ENCODE peak calls at places on chromosomes 4 and X, in ten cellular contexts. One of them, this sample, is unnamed.

GRCh38 chr4:2637956-2638552 is 101.6 kb downstream of the FAM193A start:
- DNase-seq in adipocyte: no peak
- DNase-seq in NCI-H2081: peak; percentile 97
- DNase-seq in EH: no peak
- DNase-seq in MCF 10A: no peak
- DNase-seq in cardiac fibroblast: no peak
- DNase-seq in ACHN: no peak
- DNase-seq in NCI-H1436: no peak
- DNase-seq in aorta: peak; percentile 36
- DNase-seq in amniotic stem cell: no peak
- DNase-seq in this sample: no peak

GRCh38 chr4:150242820-150243458 is 164.7 kb downstream of the DCLK2 start:
- DNase-seq in adipocyte: peak; percentile 77
- DNase-seq in NCI-H2081: peak; percentile 24
- DNase-seq in EH: peak; percentile 73
- DNase-seq in MCF 10A: peak; percentile 49
- DNase-seq in cardiac fibroblast: peak; percentile 64
- DNase-seq in ACHN: peak; percentile 38
- DNase-seq in NCI-H1436: peak; percentile 9
- DNase-seq in aorta: no peak
- DNase-seq in amniotic stem cell: no peak
- DNase-seq in this sample: peak; percentile 71

GRCh38 chrX:109691752-109692151 is 41.3 kb downstream of the ACSL4 start:
- DNase-seq in adipocyte: no peak
- DNase-seq in NCI-H2081: no peak
- DNase-seq in EH: no peak
- DNase-seq in MCF 10A: no peak
- DNase-seq in cardiac fibroblast: no peak
- DNase-seq in ACHN: no peak
- DNase-seq in NCI-H1436: no peak
- DNase-seq in aorta: no peak
- DNase-seq in amniotic stem cell: no peak
- DNase-seq in this sample: no peak

GRCh38 chr4:19130836-19131235 is 1109.3 kb upstream of the LCORL start:
- DNase-seq in adipocyte: no peak
- DNase-seq in NCI-H2081: no peak
- DNase-seq in EH: peak; percentile 73
- DNase-seq in MCF 10A: no peak
- DNase-seq in cardiac fibroblast: peak; percentile 13
- DNase-seq in ACHN: no peak
- DNase-seq in NCI-H1436: no peak
- DNase-seq in aorta: no peak
- DNase-seq in amniotic stem cell: no peak
- DNase-seq in this sample: no peak

GRCh38 chrX:9467751-9468150 is 2.9 kb downstream of the TBL1X start:
- DNase-seq in adipocyte: no peak
- DNase-seq in NCI-H2081: no peak
- DNase-seq in EH: no peak
- DNase-seq in MCF 10A: no peak
- DNase-seq in cardiac fibroblast: no peak
- DNase-seq in ACHN: no peak
- DNase-seq in NCI-H1436: no peak
- DNase-seq in aorta: no peak
- DNase-seq in amniotic stem cell: no peak
- DNase-seq in this sample: no peak

GRCh38 chr4:105551968-105552746 is at the start of gene ARHGEF38:
- DNase-seq in adipocyte: peak; percentile 41
- DNase-seq in NCI-H2081: peak; percentile 90
- DNase-seq in EH: peak; percentile 4
- DNase-seq in MCF 10A: peak; percentile 18
- DNase-seq in cardiac fibroblast: peak; percentile 24
- DNase-seq in ACHN: peak; percentile 86
- DNase-seq in NCI-H1436: peak; percentile 62
- DNase-seq in aorta: no peak
- DNase-seq in amniotic stem cell: no peak
- DNase-seq in this sample: peak; percentile 27

GRCh38 chr4:153177841-153178240 is 26.4 kb upstream of the TRIM2 start:
- DNase-seq in adipocyte: no peak
- DNase-seq in NCI-H2081: no peak
- DNase-seq in EH: no peak
- DNase-seq in MCF 10A: no peak
- DNase-seq in cardiac fibroblast: no peak
- DNase-seq in ACHN: no peak
- DNase-seq in NCI-H1436: no peak
- DNase-seq in aorta: no peak
- DNase-seq in amniotic stem cell: no peak
- DNase-seq in this sample: no peak

GRCh38 chr4:19748470-19748869 is 503.2 kb upstream of the SLIT2 start:
- DNase-seq in adipocyte: peak; percentile 91
- DNase-seq in NCI-H2081: no peak
- DNase-seq in EH: peak; percentile 91
- DNase-seq in MCF 10A: peak; percentile 68
- DNase-seq in cardiac fibroblast: peak; percentile 84
- DNase-seq in ACHN: no peak
- DNase-seq in NCI-H1436: no peak
- DNase-seq in aorta: no peak
- DNase-seq in amniotic stem cell: no peak
- DNase-seq in this sample: peak; percentile 54

GRCh38 chr4:39469429-39470077 is 10.7 kb downstream of the LIAS start:
- DNase-seq in adipocyte: peak; percentile 95
- DNase-seq in NCI-H2081: peak; percentile 82
- DNase-seq in EH: peak; percentile 88
- DNase-seq in MCF 10A: peak; percentile 80
- DNase-seq in cardiac fibroblast: peak; percentile 88
- DNase-seq in ACHN: peak; percentile 86
- DNase-seq in NCI-H1436: peak; percentile 36
- DNase-seq in aorta: no peak
- DNase-seq in amniotic stem cell: peak; percentile 89
- DNase-seq in this sample: peak; percentile 63

GRCh38 chr4:52555356-52555716 is 103.8 kb downstream of the USP46 start:
- DNase-seq in adipocyte: no peak
- DNase-seq in NCI-H2081: no peak
- DNase-seq in EH: no peak
- DNase-seq in MCF 10A: no peak
- DNase-seq in cardiac fibroblast: no peak
- DNase-seq in ACHN: no peak
- DNase-seq in NCI-H1436: no peak
- DNase-seq in aorta: no peak
- DNase-seq in amniotic stem cell: no peak
- DNase-seq in this sample: no peak

GRCh38 chr4:159677521-159677920 is 574.6 kb downstream of the RAPGEF2 start:
- DNase-seq in adipocyte: peak; percentile 1
- DNase-seq in NCI-H2081: peak; percentile 1
- DNase-seq in EH: no peak
- DNase-seq in MCF 10A: peak; percentile 7
- DNase-seq in cardiac fibroblast: no peak
- DNase-seq in ACHN: no peak
- DNase-seq in NCI-H1436: no peak
- DNase-seq in aorta: no peak
- DNase-seq in amniotic stem cell: no peak
- DNase-seq in this sample: no peak

GRCh38 chr4:46667790-46668189 is 241.3 kb downstream of the COX7B2 start:
- DNase-seq in adipocyte: no peak
- DNase-seq in NCI-H2081: no peak
- DNase-seq in EH: no peak
- DNase-seq in MCF 10A: no peak
- DNase-seq in cardiac fibroblast: no peak
- DNase-seq in ACHN: no peak
- DNase-seq in NCI-H1436: no peak
- DNase-seq in aorta: no peak
- DNase-seq in amniotic stem cell: no peak
- DNase-seq in this sample: no peak

GRCh38 chrX:87397103-87397886 is 120.3 kb upstream of the KLHL4 start:
- DNase-seq in adipocyte: no peak
- DNase-seq in NCI-H2081: no peak
- DNase-seq in EH: no peak
- DNase-seq in MCF 10A: no peak
- DNase-seq in cardiac fibroblast: peak; percentile 1
- DNase-seq in ACHN: no peak
- DNase-seq in NCI-H1436: no peak
- DNase-seq in aorta: no peak
- DNase-seq in amniotic stem cell: no peak
- DNase-seq in this sample: no peak

GRCh38 chrX:16239211-16239610 is 71.9 kb downstream of the MAGEB17 start:
- DNase-seq in adipocyte: peak; percentile 31
- DNase-seq in NCI-H2081: no peak
- DNase-seq in EH: peak; percentile 82
- DNase-seq in MCF 10A: peak; percentile 87
- DNase-seq in cardiac fibroblast: peak; percentile 81
- DNase-seq in ACHN: peak; percentile 70
- DNase-seq in NCI-H1436: no peak
- DNase-seq in aorta: no peak
- DNase-seq in amniotic stem cell: peak; percentile 1
- DNase-seq in this sample: peak; percentile 40

GRCh38 chr4:171719691-171720090 is 93.5 kb upstream of the GALNTL6 start:
- DNase-seq in adipocyte: peak; percentile 43
- DNase-seq in NCI-H2081: no peak
- DNase-seq in EH: peak; percentile 10
- DNase-seq in MCF 10A: no peak
- DNase-seq in cardiac fibroblast: no peak
- DNase-seq in ACHN: no peak
- DNase-seq in NCI-H1436: no peak
- DNase-seq in aorta: no peak
- DNase-seq in amniotic stem cell: no peak
- DNase-seq in this sample: no peak

GRCh38 chr4:145207934-145208333 is 27.5 kb upstream of the OTUD4 start:
- DNase-seq in adipocyte: no peak
- DNase-seq in NCI-H2081: no peak
- DNase-seq in EH: no peak
- DNase-seq in MCF 10A: peak; percentile 13
- DNase-seq in cardiac fibroblast: no peak
- DNase-seq in ACHN: no peak
- DNase-seq in NCI-H1436: no peak
- DNase-seq in aorta: no peak
- DNase-seq in amniotic stem cell: no peak
- DNase-seq in this sample: no peak

This sample was measured in GM03348.